ENCODE peak calls at places on chromosomes 16 and 17, in eight cellular contexts. K, W, R, H, V, L, X and Y are unnamed samples. For H3K27me3 and H3K4me1, the result is how much of the 10 kb centered on the place peaks cover.

GRCh38 chr17:38663125-38663751 is 11.5 kb downstream of the EPOP start:
- DNase-seq in X (peak), K (peak), R (peak), W (peak), V (peak), H (no peak), L (no peak), Y (no peak)

GRCh38 chr17:11039342-11039741 is 201.5 kb upstream of the PIRT start:
- DNase-seq in L (no peak), V (no peak), H (no peak), W (no peak), K (no peak), X (no peak), R (no peak), Y (no peak)

GRCh38 chr17:74671031-74671771 is 41.5 kb downstream of the CD300LF start:
- DNase-seq in K (peak), V (peak), W (peak), R (peak), H (no peak), X (peak), L (peak), Y (peak)

GRCh38 chr17:75703591-75703990 is 17.7 kb upstream of the ITGB4 start:
- DNase-seq in V (no peak), K (no peak), L (no peak), H (no peak), W (no peak), X (peak), R (no peak), Y (no peak)

GRCh38 chr17:74491645-74492044 is 25.2 kb downstream of the CD300A start:
- DNase-seq in X (no peak), K (no peak), H (no peak), L (peak), W (no peak), R (no peak), V (no peak), Y (peak)

GRCh38 chr16:6377956-6378355 is 954.7 kb upstream of the RBFOX1 start:
- DNase-seq in K (no peak), R (no peak), W (no peak), H (no peak), V (no peak), L (no peak), X (no peak), Y (no peak)

GRCh38 chr16:49213594-49213993 is 68.0 kb downstream of the CBLN1 start:
- DNase-seq in V (no peak), X (no peak), R (peak), K (no peak), W (no peak), L (no peak), H (no peak), Y (no peak)

GRCh38 chr17:31373150-31374082 is 18.1 kb upstream of the RAB11FIP4 start:
- DNase-seq in X (peak), V (no peak), L (no peak), K (no peak), H (no peak), W (no peak), R (no peak), Y (no peak)

GRCh38 chr17:39096435-39097158 is 54.8 kb downstream of the PLXDC1 start:
- DNase-seq in L (no peak), R (no peak), V (no peak), W (no peak), K (no peak), X (no peak), H (no peak), Y (no peak)

GRCh38 chr17:67390006-67390645 is 13.0 kb downstream of the PITPNC1 start:
- DNase-seq in V (no peak), W (peak), L (peak), K (no peak), X (no peak), R (no peak), H (no peak), Y (no peak)
- H3K27ac ChIP-seq in V (no peak), W (peak), L (peak), K (peak), X (peak), R (no peak), H (no peak), Y (no peak)

GRCh38 chr17:42784361-42784760 is 4.0 kb downstream of the WNK4 start:
- DNase-seq in X (no peak), K (no peak), V (no peak), R (no peak), W (no peak), L (no peak), H (no peak), Y (no peak)
- H3K27me3 ChIP-seq in X (under half), K (half or more), V (under half), R (under half), W (under half), L (under half), H (under half), Y (half or more)

GRCh38 chr16:50273382-50273690 is 7.0 kb downstream of the ADCY7 start:
- DNase-seq in X (no peak), R (no peak), H (no peak), K (no peak), W (no peak), V (no peak), L (no peak), Y (peak)
- H3K4me1 ChIP-seq in X (under half), R (under half), H (under half), K (under half), W (under half), V (under half), L (under half), Y (under half)

GRCh38 chr16:55638256-55638655 is 17.5 kb upstream of the SLC6A2 start:
- DNase-seq in L (no peak), X (no peak), W (no peak), V (no peak), K (no peak), R (no peak), H (no peak), Y (no peak)
- H3K27ac ChIP-seq in L (no peak), X (no peak), W (no peak), V (no peak), K (no peak), R (no peak), H (no peak), Y (no peak)

GRCh38 chr17:6706499-6706898 is 6.7 kb downstream of the SLC13A5 start:
- DNase-seq in L (peak), H (no peak), W (no peak), R (peak), K (no peak), X (no peak), V (no peak), Y (peak)
- H3K27me3 ChIP-seq in L (under half), H (under half), W (under half), R (under half), K (half or more), X (under half), V (under half), Y (half or more)

DNA sequence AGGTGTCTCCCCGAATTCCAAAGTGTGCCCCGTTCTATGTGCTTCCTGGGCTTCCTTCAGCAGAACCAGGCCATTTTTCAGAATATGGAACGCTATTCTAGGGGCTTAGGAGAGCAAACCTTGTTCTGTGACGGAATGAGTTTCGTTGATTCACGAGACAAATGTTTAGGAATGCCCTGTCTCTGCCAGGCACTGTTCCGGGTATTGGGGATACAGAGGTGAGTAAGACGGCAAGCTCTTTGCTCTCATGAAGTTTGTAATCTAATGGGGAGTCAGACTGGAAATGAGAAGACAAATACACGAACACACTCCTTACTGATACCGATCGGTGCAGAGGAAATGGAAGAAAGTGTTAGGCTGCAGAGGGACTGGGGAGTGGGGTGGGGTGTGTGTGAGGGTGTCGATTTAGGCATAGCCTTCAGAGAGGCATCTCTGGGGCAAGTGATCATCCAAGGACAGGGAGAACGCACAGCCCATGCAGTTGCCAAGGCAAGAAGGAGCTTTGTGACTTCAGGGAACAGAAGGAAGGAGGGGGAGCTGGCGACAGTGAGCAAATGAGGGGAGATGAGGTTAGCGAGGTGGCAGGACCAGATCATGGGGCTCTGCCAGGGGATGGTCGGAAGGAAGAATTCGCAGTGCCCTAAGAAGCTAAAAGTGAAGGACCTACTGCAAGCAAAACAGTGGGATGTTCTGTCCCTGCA is 189.6 kb downstream of the MSI2 start:
- DNase-seq in H (no peak), V (no peak), R (no peak), X (no peak), K (no peak), W (no peak), L (no peak), Y (no peak)
- H3K4me1 ChIP-seq in H (under half), V (half or more), R (under half), X (under half), K (under half), W (under half), L (under half), Y (under half)

GRCh38 chr16:67451061-67451703 is 20.3 kb downstream of the HSD11B2 start:
- DNase-seq in W (no peak), V (no peak), R (no peak), L (no peak), K (peak), X (no peak), H (no peak), Y (no peak)
- H3K27ac ChIP-seq in W (peak), V (no peak), R (no peak), L (no peak), K (peak), X (no peak), H (no peak), Y (no peak)

GRCh38 chr17:48649741-48650140 is 23.6 kb upstream of the HOXB9 start:
- DNase-seq in L (no peak), X (no peak), R (no peak), V (no peak), W (no peak), H (no peak), K (no peak), Y (no peak)
- H3K27me3 ChIP-seq in L (under half), X (under half), R (half or more), V (half or more), W (under half), H (under half), K (half or more), Y (under half)

GRCh38 chr16:12749076-12749475 is 54.6 kb downstream of the CPPED1 start:
- DNase-seq in V (no peak), X (no peak), K (no peak), L (no peak), W (no peak), R (no peak), H (no peak), Y (no peak)
- H3K4me1 ChIP-seq in V (under half), X (under half), K (under half), L (under half), W (under half), R (under half), H (under half), Y (under half)